ENCODE peak calls at places on chromosomes 3 and 15, in seven cellular contexts. G is esophagus squamous epithelium, W is body of pancreas, C is heart left ventricle, I is HCT116, O is erythroblast, F is IMR-90. Q is an unnamed sample.

GRCh38 chr3:99248913-99249312 is 347.4 kb upstream of the DCBLD2 start:
- DNase-seq in O (no peak), W (no peak), I (no peak), F (no peak), G (no peak), C (no peak), Q (peak)

GRCh38 chr3:188194327-188194726 is 40.4 kb downstream of the LPP start:
- DNase-seq in W (no peak), F (peak), O (no peak), G (no peak), I (no peak), C (no peak), Q (no peak)

GRCh38 chr3:177752841-177753240 is 555.6 kb upstream of the TBL1XR1 start:
- DNase-seq in F (no peak), W (no peak), C (no peak), O (no peak), I (no peak), G (no peak), Q (no peak)

GRCh38 chr3:195356151-195357086 is 85.5 kb upstream of the XXYLT1 start:
- DNase-seq in G (no peak), C (no peak), W (no peak), F (peak), O (no peak), I (no peak), Q (no peak)

GRCh38 chr15:88740356-88740755 is 62.9 kb upstream of the ACAN start:
- DNase-seq in C (no peak), G (no peak), I (no peak), O (no peak), W (no peak), F (no peak), Q (no peak)

GRCh38 chr3:43061101-43061895 is 44.6 kb downstream of the POMGNT2 start:
- DNase-seq in C (no peak), I (no peak), G (no peak), F (no peak), W (no peak), O (no peak), Q (no peak)

GRCh38 chr3:157868168-157868567 is 238.1 kb downstream of the SHOX2 start:
- DNase-seq in I (no peak), F (peak), W (no peak), G (no peak), O (no peak), C (no peak), Q (no peak)

GRCh38 chr15:23467110-23467600 is 20.1 kb upstream of the GOLGA6L2 start:
- DNase-seq in F (peak), O (peak), C (no peak), W (no peak), I (peak), G (no peak), Q (peak)

GRCh38 chr3:193982258-193982659 is 153.7 kb upstream of the HES1 start:
- DNase-seq in I (no peak), O (no peak), W (peak), C (peak), G (no peak), F (no peak), Q (peak)

GRCh38 chr15:100779331-100780207 is 100.1 kb upstream of the ALDH1A3 start:
- DNase-seq in I (no peak), W (no peak), O (no peak), G (no peak), F (no peak), C (no peak), Q (no peak)

GRCh38 chr15:59349715-59350420 is 22.8 kb downstream of the MYO1E start:
- DNase-seq in O (no peak), I (peak), C (no peak), F (peak), G (no peak), W (no peak), Q (peak)

GRCh38 chr3:186618318-186618938 is 5.6 kb downstream of the AHSG start:
- DNase-seq in C (no peak), O (no peak), F (no peak), G (no peak), W (no peak), I (no peak), Q (no peak)

GRCh38 chr3:190617185-190617584 is 103.3 kb downstream of the IL1RAP start:
- DNase-seq in O (peak), W (peak), I (no peak), F (no peak), G (peak), C (no peak), Q (no peak)

GRCh38 chr3:95923496-95924210 is 890.7 kb upstream of the EPHA6 start:
- DNase-seq in O (peak), F (peak), C (no peak), G (no peak), W (peak), I (no peak), Q (peak)

GRCh38 chr15:36632196-36632595 is 52.8 kb downstream of the CDIN1 start:
- DNase-seq in G (no peak), C (no peak), W (no peak), O (no peak), I (peak), F (peak), Q (no peak)

GRCh38 chr3:9229325-9229724 is 20.1 kb downstream of the SRGAP3 start:
- DNase-seq in F (no peak), O (no peak), W (peak), I (no peak), C (no peak), G (no peak), Q (no peak)

GRCh38 chr3:170813261-170813660 is 56.7 kb downstream of the RPL22L1 start:
- DNase-seq in W (no peak), G (no peak), O (no peak), C (no peak), F (no peak), I (no peak), Q (no peak)

GRCh38 chr15:57356178-57356577 is 20.1 kb upstream of the CGNL1 start:
- DNase-seq in G (no peak), W (no peak), O (no peak), C (no peak), I (no peak), F (no peak), Q (no peak)

GRCh38 chr15:57355259-57355658 is 21.0 kb upstream of the CGNL1 start:
- DNase-seq in C (no peak), O (no peak), F (no peak), I (no peak), G (no peak), W (no peak), Q (no peak)

GRCh38 chr15:57357796-57358195 is 18.5 kb upstream of the CGNL1 start:
- DNase-seq in O (no peak), W (no peak), C (no peak), G (no peak), I (no peak), F (no peak), Q (no peak)

GRCh38 chr15:57358611-57359010 is 17.7 kb upstream of the CGNL1 start:
- DNase-seq in O (no peak), G (no peak), C (no peak), W (no peak), F (no peak), I (no peak), Q (no peak)

DNA sequence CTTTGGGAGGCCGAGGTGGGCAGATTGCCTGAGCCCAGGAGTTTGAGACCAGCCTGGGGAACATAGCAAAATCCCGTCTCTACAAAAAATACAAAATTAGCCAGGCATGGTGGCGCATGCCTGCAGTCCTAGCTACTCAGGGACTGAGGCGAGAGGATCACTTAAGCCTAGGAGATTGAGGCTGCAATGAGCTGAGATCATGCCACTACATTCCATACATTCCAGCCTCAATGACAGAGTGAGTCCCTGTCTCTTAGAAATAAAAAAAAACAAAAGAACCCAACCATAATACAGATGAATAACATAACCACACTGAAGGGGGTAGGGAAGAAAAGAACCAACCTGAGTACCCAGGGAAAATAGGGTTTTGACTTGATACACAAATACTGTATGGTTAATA is 19.7 kb upstream of the CGNL1 start:
- DNase-seq in F (peak), W (no peak), G (no peak), C (no peak), I (no peak), O (no peak), Q (peak)
- TF ChIP-seq POLR2A in F (no peak), W (no peak), G (no peak), C (no peak), I (no peak), O (no peak), Q (no peak)

DNA sequence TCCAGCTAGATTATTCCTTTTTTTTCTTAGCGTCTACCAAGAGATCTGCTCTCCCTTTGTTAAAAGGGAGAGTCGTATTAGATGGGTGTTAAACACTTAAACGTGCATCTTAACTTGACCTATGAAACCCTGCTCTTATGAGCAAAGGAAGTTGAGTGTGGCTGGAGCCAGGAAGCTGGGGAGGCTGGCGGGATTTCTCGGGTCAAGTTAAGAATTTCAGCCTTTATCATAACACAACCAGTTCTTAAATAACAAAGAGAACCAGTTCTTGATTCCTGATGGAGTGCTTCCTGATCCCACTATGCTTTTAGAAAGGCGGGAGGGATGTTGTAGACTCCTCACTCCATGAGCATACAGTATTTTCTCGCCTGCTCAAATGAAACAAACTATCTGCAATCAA is 215.1 kb downstream of the ITPR1 start:
- DNase-seq in G (no peak), O (no peak), F (no peak), W (no peak), I (no peak), C (no peak), Q (peak)
- TF ChIP-seq POLR2A in G (no peak), O (no peak), F (no peak), W (no peak), I (no peak), C (no peak), Q (no peak)

GRCh38 chr3:100427694-100428093 is 26.4 kb downstream of the LNP1 start:
- DNase-seq in I (no peak), F (peak), C (no peak), O (no peak), G (no peak), W (peak), Q (peak)
- TF ChIP-seq POLR2A in I (no peak), F (no peak), C (no peak), O (no peak), G (no peak), W (no peak), Q (no peak)

DNA sequence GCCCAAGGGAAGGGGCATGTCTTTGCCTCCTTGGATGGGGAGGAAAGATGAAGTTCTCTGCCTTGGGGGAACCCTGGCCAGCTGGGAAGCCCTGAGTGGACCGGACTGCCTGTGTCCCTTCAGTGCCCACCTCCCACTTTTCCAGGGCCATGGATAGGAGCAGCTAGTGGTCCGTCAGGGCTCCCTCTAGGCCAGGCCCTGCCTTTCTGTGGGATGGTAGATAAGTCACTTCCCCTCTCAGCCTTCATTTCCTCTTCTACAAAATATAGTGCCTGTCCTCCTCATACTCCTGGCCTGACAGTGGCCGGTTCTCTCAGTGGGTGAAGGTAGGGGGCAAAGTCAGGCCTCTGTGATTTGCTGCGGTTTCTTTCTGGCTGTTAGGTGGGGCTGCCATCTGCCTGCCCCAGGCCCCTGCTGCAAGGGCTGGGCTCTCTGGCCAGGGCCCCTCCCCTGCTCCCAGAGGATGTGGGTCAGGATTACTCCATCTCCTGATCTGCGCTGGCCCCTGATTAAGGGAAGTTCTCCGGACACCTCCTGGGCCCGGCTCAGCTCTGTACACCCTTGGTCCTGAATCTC is 1.4 kb downstream of the PLEKHO2 start:
- DNase-seq in F (peak), W (peak), G (no peak), O (peak), C (peak), I (no peak), Q (peak)
- TF ChIP-seq POLR2A in F (peak), W (no peak), G (peak), O (no peak), C (peak), I (no peak), Q (peak)